ENCODE peak calls at places on chromosomes 7 and 10, in six cellular contexts. One of them, this sample, is unnamed.

GRCh38 chr7:110595694-110596093 is 495.2 kb upstream of the LRRN3 start:
- DNase-seq in stomach: no peak
- DNase-seq in left ventricle myocardium inferior: no peak
- DNase-seq in CD4-positive, alpha-beta T cell: no peak
- DNase-seq in IMR-90: no peak
- DNase-seq in fibroblast of the aortic adventitia: no peak
- DNase-seq in this sample: no peak

GRCh38 chr10:95742529-95742884 is 13.5 kb upstream of the ENTPD1 start:
- DNase-seq in CD4-positive, alpha-beta T cell: no peak
- DNase-seq in fibroblast of the aortic adventitia: peak; percentile 49
- DNase-seq in IMR-90: peak; percentile 5
- DNase-seq in stomach: peak; percentile 88
- DNase-seq in left ventricle myocardium inferior: no peak
- DNase-seq in this sample: no peak

GRCh38 chr7:147088916-147089315 is 972.3 kb downstream of the CNTNAP2 start:
- DNase-seq in fibroblast of the aortic adventitia: no peak
- DNase-seq in CD4-positive, alpha-beta T cell: no peak
- DNase-seq in left ventricle myocardium inferior: no peak
- DNase-seq in stomach: no peak
- DNase-seq in IMR-90: no peak
- DNase-seq in this sample: no peak

GRCh38 chr10:44260286-44260928 is 124.5 kb downstream of the CXCL12 start:
- DNase-seq in CD4-positive, alpha-beta T cell: no peak
- DNase-seq in stomach: no peak
- DNase-seq in left ventricle myocardium inferior: no peak
- DNase-seq in IMR-90: no peak
- DNase-seq in fibroblast of the aortic adventitia: no peak
- DNase-seq in this sample: no peak

GRCh38 chr7:47738563-47739166 is 156.8 kb upstream of the TNS3 start:
- DNase-seq in left ventricle myocardium inferior: no peak
- DNase-seq in CD4-positive, alpha-beta T cell: no peak
- DNase-seq in IMR-90: no peak
- DNase-seq in stomach: no peak
- DNase-seq in fibroblast of the aortic adventitia: no peak
- DNase-seq in this sample: no peak

GRCh38 chr7:31000161-31000693 is 36.5 kb downstream of the GHRHR start:
- DNase-seq in fibroblast of the aortic adventitia: no peak
- DNase-seq in stomach: no peak
- DNase-seq in left ventricle myocardium inferior: no peak
- DNase-seq in IMR-90: no peak
- DNase-seq in CD4-positive, alpha-beta T cell: no peak
- DNase-seq in this sample: no peak

GRCh38 chr7:121530251-121531174 is 134.4 kb upstream of the FAM3C start:
- DNase-seq in IMR-90: peak; percentile 81
- DNase-seq in CD4-positive, alpha-beta T cell: no peak
- DNase-seq in stomach: peak; percentile 26
- DNase-seq in left ventricle myocardium inferior: no peak
- DNase-seq in fibroblast of the aortic adventitia: peak; percentile 99
- DNase-seq in this sample: no peak

GRCh38 chr10:62163024-62163423 is 105.6 kb downstream of the RTKN2 start:
- DNase-seq in left ventricle myocardium inferior: no peak
- DNase-seq in IMR-90: no peak
- DNase-seq in fibroblast of the aortic adventitia: no peak
- DNase-seq in stomach: no peak
- DNase-seq in CD4-positive, alpha-beta T cell: no peak
- DNase-seq in this sample: no peak

GRCh38 chr10:126597206-126597605 is 73.3 kb downstream of the C10orf90 start:
- DNase-seq in left ventricle myocardium inferior: no peak
- DNase-seq in stomach: no peak
- DNase-seq in CD4-positive, alpha-beta T cell: no peak
- DNase-seq in IMR-90: no peak
- DNase-seq in fibroblast of the aortic adventitia: no peak
- DNase-seq in this sample: no peak

GRCh38 chr10:93357680-93358079 is 124.5 kb downstream of the MYOF start:
- DNase-seq in stomach: no peak
- DNase-seq in CD4-positive, alpha-beta T cell: no peak
- DNase-seq in IMR-90: peak; percentile 32
- DNase-seq in fibroblast of the aortic adventitia: peak; percentile 42
- DNase-seq in left ventricle myocardium inferior: no peak
- DNase-seq in this sample: no peak

GRCh38 chr10:124245806-124246440 is 152.5 kb upstream of the CHST15 start:
- DNase-seq in fibroblast of the aortic adventitia: no peak
- DNase-seq in CD4-positive, alpha-beta T cell: no peak
- DNase-seq in left ventricle myocardium inferior: no peak
- DNase-seq in IMR-90: no peak
- DNase-seq in stomach: peak; percentile 17
- DNase-seq in this sample: no peak

GRCh38 chr10:29532256-29532878 is 102.4 kb downstream of the SVIL start:
- DNase-seq in CD4-positive, alpha-beta T cell: no peak
- DNase-seq in left ventricle myocardium inferior: no peak
- DNase-seq in IMR-90: no peak
- DNase-seq in stomach: no peak
- DNase-seq in fibroblast of the aortic adventitia: no peak
- DNase-seq in this sample: no peak

GRCh38 chr10:118342638-118343020 is 505 bp upstream of the FAM204A start:
- DNase-seq in fibroblast of the aortic adventitia: no peak
- DNase-seq in IMR-90: no peak
- DNase-seq in stomach: no peak
- DNase-seq in left ventricle myocardium inferior: no peak
- DNase-seq in CD4-positive, alpha-beta T cell: no peak
- DNase-seq in this sample: no peak

GRCh38 chr10:29124864-29125263 is 164.0 kb upstream of the LYZL1 start:
- DNase-seq in fibroblast of the aortic adventitia: no peak
- DNase-seq in left ventricle myocardium inferior: no peak
- DNase-seq in CD4-positive, alpha-beta T cell: no peak
- DNase-seq in IMR-90: no peak
- DNase-seq in stomach: no peak
- DNase-seq in this sample: no peak

GRCh38 chr7:141945356-141945755 is 1.4 kb downstream of the CLEC5A start:
- DNase-seq in CD4-positive, alpha-beta T cell: no peak
- DNase-seq in stomach: no peak
- DNase-seq in IMR-90: no peak
- DNase-seq in left ventricle myocardium inferior: no peak
- DNase-seq in fibroblast of the aortic adventitia: no peak
- DNase-seq in this sample: no peak

DNA sequence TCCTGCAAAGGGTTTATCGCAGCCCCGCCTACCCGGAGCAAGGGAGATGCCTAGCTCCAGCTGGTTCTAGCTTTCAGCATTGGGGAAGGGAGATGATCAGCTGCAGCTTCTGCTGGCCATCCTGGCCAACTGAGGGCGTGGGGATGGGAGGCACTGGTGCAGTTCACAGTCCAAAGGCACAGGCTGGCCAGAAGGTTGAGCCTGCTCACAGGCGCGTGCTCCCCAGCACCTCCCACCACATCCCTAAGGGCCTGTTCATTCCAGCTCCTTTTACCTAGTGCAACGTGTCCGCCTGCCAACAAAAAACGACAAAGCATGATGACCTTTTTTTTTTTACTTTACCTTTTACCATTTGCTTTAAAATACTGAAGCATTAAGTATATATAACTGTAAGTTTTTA is 31.2 kb downstream of the LANCL2 start:
- DNase-seq in fibroblast of the aortic adventitia: no peak
- DNase-seq in IMR-90: no peak
- DNase-seq in stomach: no peak
- DNase-seq in CD4-positive, alpha-beta T cell: no peak
- DNase-seq in left ventricle myocardium inferior: no peak
- DNase-seq in this sample: no peak
- TF ChIP-seq CTCF in fibroblast of the aortic adventitia: no peak
- TF ChIP-seq CTCF in IMR-90: no peak
- TF ChIP-seq CTCF in stomach: no peak
- TF ChIP-seq CTCF in CD4-positive, alpha-beta T cell: no peak
- TF ChIP-seq CTCF in left ventricle myocardium inferior: no peak
- TF ChIP-seq CTCF in this sample: no peak

DNA sequence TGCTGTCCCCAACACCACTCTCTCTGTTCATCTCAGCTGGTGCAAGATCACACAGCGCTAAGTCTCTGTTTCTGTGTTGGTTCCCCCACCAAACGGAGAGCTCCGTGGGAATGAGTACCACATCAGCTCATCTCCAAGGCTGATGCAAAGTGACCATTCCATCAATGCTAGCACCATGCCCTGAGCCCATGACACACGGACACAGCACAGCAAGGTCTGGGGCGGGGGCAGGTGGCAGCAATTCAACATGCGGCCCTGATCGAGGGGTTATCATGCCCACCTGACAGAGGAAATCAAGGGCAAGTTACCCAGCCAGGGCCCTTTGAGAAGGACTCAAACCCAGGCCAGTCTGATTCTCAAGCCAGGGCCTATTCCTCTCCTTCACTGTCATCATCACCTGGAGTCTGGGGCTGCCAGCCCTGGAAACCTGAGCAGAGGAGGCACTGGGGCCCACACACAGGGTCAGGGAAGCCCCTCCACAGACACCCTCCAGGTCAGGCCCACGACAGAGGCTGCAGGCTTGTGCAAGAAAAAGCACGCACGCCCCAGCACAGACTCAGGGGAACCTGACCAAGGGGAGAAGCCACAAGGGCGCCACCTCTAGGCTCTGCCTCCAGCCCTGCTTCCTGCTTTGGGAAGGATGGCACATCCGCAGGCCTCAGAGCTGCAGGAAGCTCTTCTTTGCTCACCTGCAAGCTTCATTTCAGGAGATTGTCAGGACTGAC is 74.8 kb downstream of the GRID1 start:
- DNase-seq in left ventricle myocardium inferior: no peak
- DNase-seq in IMR-90: no peak
- DNase-seq in fibroblast of the aortic adventitia: no peak
- DNase-seq in stomach: peak; percentile 17
- DNase-seq in CD4-positive, alpha-beta T cell: no peak
- DNase-seq in this sample: no peak
- TF ChIP-seq CTCF in left ventricle myocardium inferior: no peak
- TF ChIP-seq CTCF in IMR-90: no peak
- TF ChIP-seq CTCF in fibroblast of the aortic adventitia: no peak
- TF ChIP-seq CTCF in stomach: no peak
- TF ChIP-seq CTCF in CD4-positive, alpha-beta T cell: no peak
- TF ChIP-seq CTCF in this sample: no peak

GRCh38 chr10:34024708-34025425 is 690.4 kb upstream of the NRP1 start:
- DNase-seq in IMR-90: no peak
- DNase-seq in CD4-positive, alpha-beta T cell: no peak
- DNase-seq in fibroblast of the aortic adventitia: no peak
- DNase-seq in left ventricle myocardium inferior: no peak
- DNase-seq in stomach: no peak
- DNase-seq in this sample: no peak
- TF ChIP-seq CTCF in IMR-90: no peak
- TF ChIP-seq CTCF in CD4-positive, alpha-beta T cell: no peak
- TF ChIP-seq CTCF in fibroblast of the aortic adventitia: no peak
- TF ChIP-seq CTCF in left ventricle myocardium inferior: no peak
- TF ChIP-seq CTCF in stomach: no peak
- TF ChIP-seq CTCF in this sample: no peak

GRCh38 chr10:97633921-97634320 is 621 bp upstream of the MORN4 start:
- DNase-seq in fibroblast of the aortic adventitia: no peak
- DNase-seq in IMR-90: no peak
- DNase-seq in CD4-positive, alpha-beta T cell: no peak
- DNase-seq in stomach: no peak
- DNase-seq in left ventricle myocardium inferior: no peak
- DNase-seq in this sample: no peak
- TF ChIP-seq CTCF in fibroblast of the aortic adventitia: peak; percentile 11
- TF ChIP-seq CTCF in IMR-90: no peak
- TF ChIP-seq CTCF in CD4-positive, alpha-beta T cell: no peak
- TF ChIP-seq CTCF in stomach: no peak
- TF ChIP-seq CTCF in left ventricle myocardium inferior: peak; percentile 29
- TF ChIP-seq CTCF in this sample: no peak

GRCh38 chr7:100190059-100190711 is 12.5 kb downstream of the STAG3 start:
- DNase-seq in left ventricle myocardium inferior: no peak
- DNase-seq in IMR-90: peak; percentile 62
- DNase-seq in stomach: no peak
- DNase-seq in CD4-positive, alpha-beta T cell: no peak
- DNase-seq in fibroblast of the aortic adventitia: peak; percentile 80
- DNase-seq in this sample: no peak

GRCh38 chr7:100191775-100192174 is 14.1 kb downstream of the STAG3 start:
- DNase-seq in stomach: no peak
- DNase-seq in CD4-positive, alpha-beta T cell: no peak
- DNase-seq in fibroblast of the aortic adventitia: peak; percentile 66
- DNase-seq in left ventricle myocardium inferior: no peak
- DNase-seq in IMR-90: peak; percentile 78
- DNase-seq in this sample: no peak

GRCh38 chr7:100192951-100193350 is 15.2 kb downstream of the STAG3 start:
- DNase-seq in fibroblast of the aortic adventitia: no peak
- DNase-seq in left ventricle myocardium inferior: no peak
- DNase-seq in IMR-90: no peak
- DNase-seq in CD4-positive, alpha-beta T cell: no peak
- DNase-seq in stomach: no peak
- DNase-seq in this sample: no peak

DNA sequence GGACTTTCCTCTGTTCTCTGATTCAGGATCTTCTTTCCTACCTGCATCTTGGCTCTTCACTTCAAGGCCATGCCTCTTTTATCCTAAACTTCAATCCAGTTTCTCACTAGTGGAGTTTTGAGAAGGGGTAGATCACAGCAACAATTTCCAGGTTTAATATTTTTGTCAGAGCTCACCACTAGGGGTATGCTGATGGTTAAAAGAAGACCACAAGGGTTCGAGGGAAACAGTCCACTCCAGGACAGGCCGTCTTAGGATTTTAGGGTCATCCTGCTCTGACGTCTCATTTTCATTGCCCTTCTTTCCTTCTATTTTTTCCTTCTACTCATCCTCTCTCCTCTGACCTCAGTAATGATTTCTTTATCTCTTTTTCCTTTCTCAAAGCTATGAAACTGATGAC is 11.3 kb downstream of the STAG3 start:
- DNase-seq in fibroblast of the aortic adventitia: no peak
- DNase-seq in IMR-90: no peak
- DNase-seq in stomach: no peak
- DNase-seq in CD4-positive, alpha-beta T cell: no peak
- DNase-seq in left ventricle myocardium inferior: no peak
- DNase-seq in this sample: no peak
- TF ChIP-seq CTCF in fibroblast of the aortic adventitia: no peak
- TF ChIP-seq CTCF in IMR-90: peak; percentile 5
- TF ChIP-seq CTCF in stomach: no peak
- TF ChIP-seq CTCF in CD4-positive, alpha-beta T cell: no peak
- TF ChIP-seq CTCF in left ventricle myocardium inferior: no peak
- TF ChIP-seq CTCF in this sample: no peak

DNA sequence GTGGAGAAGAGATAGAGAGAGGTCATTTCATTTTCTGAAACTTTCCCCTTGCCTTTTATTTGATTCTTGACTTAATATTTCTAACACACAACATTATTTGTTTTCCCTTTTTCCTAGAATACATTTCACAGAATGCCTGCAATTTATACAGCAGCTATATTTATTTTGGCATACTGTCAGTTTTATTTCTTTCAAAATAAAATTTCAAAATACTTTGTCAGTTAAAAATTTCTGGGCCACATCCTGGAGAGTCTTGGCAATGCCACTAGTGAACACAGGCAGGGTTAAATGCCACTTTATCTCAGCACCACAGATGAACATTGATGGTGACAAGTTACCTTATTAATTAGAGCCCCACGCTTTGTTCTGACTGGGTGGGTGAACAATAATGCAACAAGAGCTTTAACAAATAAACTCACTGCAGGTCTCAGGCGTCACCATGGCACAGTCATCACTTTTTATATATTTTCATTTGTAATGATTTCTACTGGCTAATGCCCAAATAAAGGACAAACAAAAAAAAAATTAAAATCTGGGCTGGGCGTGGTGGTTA is 494.0 kb downstream of the KIF20B start:
- DNase-seq in CD4-positive, alpha-beta T cell: no peak
- DNase-seq in left ventricle myocardium inferior: no peak
- DNase-seq in stomach: no peak
- DNase-seq in fibroblast of the aortic adventitia: no peak
- DNase-seq in IMR-90: no peak
- DNase-seq in this sample: no peak
- TF ChIP-seq CTCF in CD4-positive, alpha-beta T cell: no peak
- TF ChIP-seq CTCF in left ventricle myocardium inferior: no peak
- TF ChIP-seq CTCF in stomach: no peak
- TF ChIP-seq CTCF in fibroblast of the aortic adventitia: no peak
- TF ChIP-seq CTCF in IMR-90: no peak
- TF ChIP-seq CTCF in this sample: no peak